ENCODE peak calls at places on chromosomes 1 and 21, in four cellular contexts. One of them, this sample, is unnamed.

GRCh38 chr1:15370781-15371467 is 38.8 kb upstream of the EFHD2 start:
- DNase-seq in left ventricle myocardium inferior: peak; percentile 63
- DNase-seq in mammary epithelial cell: no peak
- DNase-seq in tibial artery: no peak
- DNase-seq in this sample: no peak

GRCh38 chr1:50526431-50526830 is 103.2 kb upstream of the DMRTA2 start:
- DNase-seq in mammary epithelial cell: no peak
- DNase-seq in left ventricle myocardium inferior: no peak
- DNase-seq in tibial artery: no peak
- DNase-seq in this sample: no peak

GRCh38 chr1:30728832-30729638 is 5.7 kb upstream of the MATN1 start:
- DNase-seq in left ventricle myocardium inferior: no peak
- DNase-seq in tibial artery: no peak
- DNase-seq in mammary epithelial cell: no peak
- DNase-seq in this sample: no peak

GRCh38 chr21:21631961-21632360 is 633.8 kb downstream of the NCAM2 start:
- DNase-seq in left ventricle myocardium inferior: no peak
- DNase-seq in tibial artery: no peak
- DNase-seq in mammary epithelial cell: no peak
- DNase-seq in this sample: no peak

GRCh38 chr21:34989337-34990151 is 59.6 kb downstream of the RUNX1 start:
- DNase-seq in tibial artery: no peak
- DNase-seq in left ventricle myocardium inferior: no peak
- DNase-seq in mammary epithelial cell: peak; percentile 49
- DNase-seq in this sample: no peak

GRCh38 chr1:114979278-114979891 is 50.2 kb upstream of the TSHB start:
- DNase-seq in left ventricle myocardium inferior: peak; percentile 18
- DNase-seq in tibial artery: peak; percentile 66
- DNase-seq in mammary epithelial cell: peak; percentile 39
- DNase-seq in this sample: no peak

GRCh38 chr21:32334980-32335471 is 36.4 kb downstream of the MRAP start:
- DNase-seq in mammary epithelial cell: no peak
- DNase-seq in left ventricle myocardium inferior: no peak
- DNase-seq in tibial artery: no peak
- DNase-seq in this sample: no peak

GRCh38 chr1:147833231-147833840 is 69.3 kb upstream of the GJA8 start:
- DNase-seq in mammary epithelial cell: no peak
- DNase-seq in tibial artery: no peak
- DNase-seq in left ventricle myocardium inferior: no peak
- DNase-seq in this sample: no peak

GRCh38 chr1:150302338-150302737 is 8.7 kb downstream of the MRPS21 start:
- DNase-seq in mammary epithelial cell: no peak
- DNase-seq in left ventricle myocardium inferior: no peak
- DNase-seq in tibial artery: no peak
- DNase-seq in this sample: no peak

GRCh38 chr1:77412069-77412793 is 130.4 kb downstream of the AK5 start:
- DNase-seq in left ventricle myocardium inferior: no peak
- DNase-seq in tibial artery: no peak
- DNase-seq in mammary epithelial cell: peak; percentile 63
- DNase-seq in this sample: no peak

GRCh38 chr1:47487826-47488450 is 50.1 kb downstream of the FOXD2 start:
- DNase-seq in tibial artery: no peak
- DNase-seq in left ventricle myocardium inferior: no peak
- DNase-seq in mammary epithelial cell: peak; percentile 11
- DNase-seq in this sample: no peak

GRCh38 chr1:39158330-39159086 is 46.0 kb upstream of the MACF1 start:
- DNase-seq in mammary epithelial cell: peak; percentile 82
- DNase-seq in tibial artery: no peak
- DNase-seq in left ventricle myocardium inferior: no peak
- DNase-seq in this sample: no peak

GRCh38 chr1:70038025-70038424 is 167.4 kb downstream of the LRRC40 start:
- DNase-seq in tibial artery: no peak
- DNase-seq in mammary epithelial cell: peak; percentile 95
- DNase-seq in left ventricle myocardium inferior: no peak
- DNase-seq in this sample: no peak

GRCh38 chr1:162035241-162035640 is 11.6 kb upstream of the OLFML2B start:
- DNase-seq in mammary epithelial cell: peak; percentile 66
- DNase-seq in left ventricle myocardium inferior: no peak
- DNase-seq in tibial artery: no peak
- DNase-seq in this sample: no peak

GRCh38 chr1:207703712-207704111 is 48.1 kb upstream of the CD46 start:
- DNase-seq in tibial artery: no peak
- DNase-seq in left ventricle myocardium inferior: no peak
- DNase-seq in mammary epithelial cell: no peak
- DNase-seq in this sample: no peak

GRCh38 chr1:182634306-182635072 is 30.3 kb upstream of the RGS16 start:
- DNase-seq in mammary epithelial cell: no peak
- DNase-seq in tibial artery: no peak
- DNase-seq in left ventricle myocardium inferior: no peak
- DNase-seq in this sample: no peak

GRCh38 chr1:183370399-183371058 is 47.7 kb downstream of the NMNAT2 start:
- DNase-seq in left ventricle myocardium inferior: no peak
- DNase-seq in mammary epithelial cell: no peak
- DNase-seq in tibial artery: no peak
- DNase-seq in this sample: no peak

GRCh38 chr1:6475381-6476133 is 9.6 kb upstream of the TNFRSF25 start:
- DNase-seq in mammary epithelial cell: peak; percentile 31
- DNase-seq in tibial artery: no peak
- DNase-seq in left ventricle myocardium inferior: peak; percentile 57
- DNase-seq in this sample: no peak

GRCh38 chr1:58264462-58264861 is 282.1 kb downstream of the OMA1 start:
- DNase-seq in left ventricle myocardium inferior: no peak
- DNase-seq in tibial artery: no peak
- DNase-seq in mammary epithelial cell: no peak
- DNase-seq in this sample: no peak

GRCh38 chr1:147808025-147808424 is 47.6 kb upstream of the GJA5 start:
- DNase-seq in mammary epithelial cell: no peak
- DNase-seq in tibial artery: no peak
- DNase-seq in left ventricle myocardium inferior: no peak
- DNase-seq in this sample: no peak

GRCh38 chr1:169129109-169129789 is 22.8 kb downstream of the ATP1B1 start:
- DNase-seq in mammary epithelial cell: no peak
- DNase-seq in tibial artery: no peak
- DNase-seq in left ventricle myocardium inferior: no peak
- DNase-seq in this sample: no peak

GRCh38 chr1:41803656-41804055 is 115.1 kb downstream of the HIVEP3 start:
- DNase-seq in tibial artery: no peak
- DNase-seq in left ventricle myocardium inferior: no peak
- DNase-seq in mammary epithelial cell: peak; percentile 55
- DNase-seq in this sample: no peak

GRCh38 chr21:41847066-41847804 is 31.9 kb downstream of the PRDM15 start:
- DNase-seq in tibial artery: no peak
- DNase-seq in mammary epithelial cell: no peak
- DNase-seq in left ventricle myocardium inferior: no peak
- DNase-seq in this sample: no peak
- TF ChIP-seq CTCF in tibial artery: no peak
- TF ChIP-seq CTCF in mammary epithelial cell: no peak
- TF ChIP-seq CTCF in left ventricle myocardium inferior: no peak
- TF ChIP-seq CTCF in this sample: no peak

DNA sequence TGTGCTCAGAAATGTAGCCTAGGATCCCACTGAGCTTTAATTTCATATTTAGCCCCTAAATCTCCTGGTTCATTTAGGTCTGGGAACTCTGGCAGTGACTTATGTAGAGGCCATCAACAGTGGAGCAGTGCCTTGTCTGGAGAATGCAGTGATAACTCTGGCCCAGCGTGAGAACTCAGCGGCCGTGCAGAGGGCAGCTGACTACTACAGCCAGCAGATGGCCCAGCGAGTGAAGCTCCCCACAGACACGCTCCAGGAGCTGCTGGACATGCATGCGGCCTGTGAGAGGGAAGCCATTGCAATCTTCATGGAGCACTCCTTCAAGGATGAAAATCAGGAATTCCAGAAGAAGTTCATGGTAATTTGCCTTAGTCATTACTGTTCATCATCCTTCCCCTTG is 17.8 kb downstream of the GBP6 start:
- DNase-seq in left ventricle myocardium inferior: no peak
- DNase-seq in mammary epithelial cell: no peak
- DNase-seq in tibial artery: no peak
- DNase-seq in this sample: no peak
- TF ChIP-seq CTCF in left ventricle myocardium inferior: no peak
- TF ChIP-seq CTCF in mammary epithelial cell: no peak
- TF ChIP-seq CTCF in tibial artery: no peak
- TF ChIP-seq CTCF in this sample: no peak

DNA sequence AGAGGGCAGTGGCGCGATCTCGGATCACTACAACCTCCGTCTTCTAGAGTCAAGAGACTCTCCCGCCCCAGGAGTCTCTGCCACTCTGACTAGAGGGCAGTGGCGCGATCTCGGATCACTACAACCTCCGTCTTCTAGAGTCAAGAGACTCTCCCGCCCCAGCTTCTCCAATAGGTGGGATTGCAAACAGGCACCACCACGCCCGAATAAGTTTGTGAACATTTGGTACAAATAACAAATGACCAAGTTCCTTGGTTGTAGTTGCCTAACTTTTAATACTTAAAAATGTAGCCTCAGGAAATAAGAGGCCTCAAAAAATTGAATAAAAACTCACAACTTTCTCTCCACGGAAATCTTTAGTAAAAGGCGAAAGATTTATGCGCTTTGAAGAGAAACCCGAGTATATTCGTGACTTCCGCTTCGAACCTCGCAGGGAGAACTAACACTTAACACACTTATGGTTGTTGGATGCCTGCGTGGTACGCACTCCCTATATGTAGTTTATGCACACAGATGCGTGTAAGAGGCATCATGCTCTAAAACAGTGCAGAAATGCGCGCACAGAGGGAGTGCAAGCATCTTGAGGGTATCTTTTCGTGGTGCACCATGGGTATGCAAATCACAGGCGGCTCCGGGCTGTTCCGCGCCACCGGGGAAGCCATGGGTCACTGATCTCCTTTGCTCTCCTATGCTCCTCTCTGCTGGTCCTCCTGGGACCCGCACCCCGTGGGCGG is 11.4 kb downstream of the BTBD19 start:
- DNase-seq in tibial artery: peak; percentile 88
- DNase-seq in mammary epithelial cell: peak; percentile 98
- DNase-seq in left ventricle myocardium inferior: peak; percentile 79
- DNase-seq in this sample: peak; percentile 84
- TF ChIP-seq CTCF in tibial artery: peak; percentile 8
- TF ChIP-seq CTCF in mammary epithelial cell: no peak
- TF ChIP-seq CTCF in left ventricle myocardium inferior: no peak
- TF ChIP-seq CTCF in this sample: no peak

DNA sequence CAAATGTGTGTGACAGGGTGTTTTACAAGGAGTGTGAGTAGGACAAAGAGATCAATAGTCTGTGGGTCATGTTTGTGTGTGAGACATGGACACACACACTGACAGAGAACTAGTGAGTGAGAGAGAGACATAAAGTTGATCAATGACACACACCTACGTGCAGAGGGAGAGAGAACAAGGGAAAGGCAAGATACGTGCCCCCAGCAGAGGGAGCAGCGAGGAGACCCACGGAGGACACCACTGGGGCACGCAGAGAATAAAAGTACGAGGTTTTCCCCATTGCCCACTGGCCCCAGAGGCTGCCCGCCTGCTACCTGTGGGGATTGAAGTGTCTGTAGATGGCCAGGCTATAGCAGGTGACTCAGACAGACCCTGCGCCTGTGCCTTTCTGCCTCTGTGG is 130.2 kb upstream of the CSF3R start:
- DNase-seq in left ventricle myocardium inferior: no peak
- DNase-seq in tibial artery: no peak
- DNase-seq in mammary epithelial cell: no peak
- DNase-seq in this sample: no peak
- TF ChIP-seq CTCF in left ventricle myocardium inferior: peak; percentile 12
- TF ChIP-seq CTCF in tibial artery: no peak
- TF ChIP-seq CTCF in mammary epithelial cell: no peak
- TF ChIP-seq CTCF in this sample: no peak

GRCh38 chr1:110673197-110673701 is 1.5 kb downstream of the KCNA3 start:
- DNase-seq in mammary epithelial cell: no peak
- DNase-seq in tibial artery: no peak
- DNase-seq in left ventricle myocardium inferior: no peak
- DNase-seq in this sample: no peak

GRCh38 chr1:110673805-110674336 is 869 bp downstream of the KCNA3 start:
- DNase-seq in left ventricle myocardium inferior: no peak
- DNase-seq in tibial artery: no peak
- DNase-seq in mammary epithelial cell: no peak
- DNase-seq in this sample: no peak

GRCh38 chr1:110675060-110675791 is 486 bp upstream of the KCNA3 start:
- DNase-seq in left ventricle myocardium inferior: no peak
- DNase-seq in mammary epithelial cell: no peak
- DNase-seq in tibial artery: no peak
- DNase-seq in this sample: no peak

GRCh38 chr1:110672753-110673108 is 2.0 kb downstream of the KCNA3 start:
- DNase-seq in tibial artery: no peak
- DNase-seq in mammary epithelial cell: no peak
- DNase-seq in left ventricle myocardium inferior: no peak
- DNase-seq in this sample: no peak

GRCh38 chr1:110674337-110675059 is at the start of gene KCNA3:
- DNase-seq in tibial artery: no peak
- DNase-seq in mammary epithelial cell: no peak
- DNase-seq in left ventricle myocardium inferior: peak; percentile 19
- DNase-seq in this sample: no peak
- TF ChIP-seq CTCF in tibial artery: no peak
- TF ChIP-seq CTCF in mammary epithelial cell: no peak
- TF ChIP-seq CTCF in left ventricle myocardium inferior: no peak
- TF ChIP-seq CTCF in this sample: peak; percentile 20

GRCh38 chr1:23019094-23019850 is at the start of gene KDM1A:
- DNase-seq in mammary epithelial cell: peak; percentile 97
- DNase-seq in tibial artery: peak; percentile 97
- DNase-seq in left ventricle myocardium inferior: peak; percentile 99
- DNase-seq in this sample: peak; percentile 93
- TF ChIP-seq CTCF in mammary epithelial cell: peak; percentile 19
- TF ChIP-seq CTCF in tibial artery: no peak
- TF ChIP-seq CTCF in left ventricle myocardium inferior: no peak
- TF ChIP-seq CTCF in this sample: no peak

GRCh38 chr1:235843458-235843857 is 23.2 kb downstream of the LYST start:
- DNase-seq in mammary epithelial cell: peak; percentile 41
- DNase-seq in tibial artery: no peak
- DNase-seq in left ventricle myocardium inferior: no peak
- DNase-seq in this sample: no peak
- TF ChIP-seq CTCF in mammary epithelial cell: peak; percentile 71
- TF ChIP-seq CTCF in tibial artery: peak; percentile 23
- TF ChIP-seq CTCF in left ventricle myocardium inferior: peak; percentile 68
- TF ChIP-seq CTCF in this sample: peak; percentile 67